ENCODE peak calls at places on chromosomes 13 and 19, in eight cellular contexts. O is lung; U is pons; H is T-helper 2 cell treated with Interferon-gamma antibody and Interleukin-4, amounts not matched to agents 5 μg/mL and 100 μg/mL, for 36 hours; A is HTR-8/SVneo; R is HFFc6; M is activated CD8-positive, alpha-beta memory T cell treated with anti-CD3 and anti-CD28 coated beads for 1 hour; X is GM04503. Q is an unnamed sample.

GRCh38 chr13:73056054-73056962 is 2.5 kb upstream of the KLF5 start:
- DNase-seq in H (no peak), O (no peak), X (peak), R (peak), M (no peak), A (peak), U (no peak), Q (no peak)

GRCh38 chr13:48403151-48403631 is 9.7 kb downstream of the LPAR6 start:
- DNase-seq in U (no peak), M (no peak), R (no peak), A (no peak), X (no peak), O (no peak), H (peak), Q (peak)

GRCh38 chr19:6753178-6754031 is 13.8 kb downstream of the SH2D3A start:
- DNase-seq in U (no peak), X (no peak), H (peak), R (peak), O (peak), M (peak), A (no peak), Q (peak)

GRCh38 chr13:78409172-78409571 is 194.2 kb downstream of the POU4F1 start:
- DNase-seq in O (no peak), U (no peak), X (no peak), H (no peak), R (no peak), M (no peak), A (no peak), Q (peak)

GRCh38 chr13:32837307-32837972 is 178.8 kb upstream of the KL start:
- DNase-seq in A (no peak), U (no peak), O (no peak), X (no peak), H (no peak), R (no peak), M (no peak), Q (no peak)

GRCh38 chr13:24709186-24709913 is 29.1 kb downstream of the ATP12A start:
- DNase-seq in R (no peak), M (peak), U (no peak), X (no peak), A (no peak), O (no peak), H (peak), Q (peak)

GRCh38 chr19:16153582-16154336 is 10.3 kb downstream of the HSH2D start:
- DNase-seq in U (no peak), H (no peak), O (no peak), A (no peak), M (no peak), R (no peak), X (no peak), Q (no peak)

GRCh38 chr13:91725646-91726045 is 327.2 kb downstream of the GPC5 start:
- DNase-seq in O (no peak), X (no peak), M (no peak), H (no peak), A (no peak), U (no peak), R (no peak), Q (no peak)

GRCh38 chr19:6044056-6044805 is 66.1 kb downstream of the RFX2 start:
- DNase-seq in X (no peak), O (no peak), M (no peak), A (no peak), R (no peak), U (no peak), H (no peak), Q (no peak)

GRCh38 chr19:58052256-58052655 is 6.8 kb upstream of the ZNF135 start:
- DNase-seq in M (no peak), H (no peak), O (no peak), X (no peak), U (no peak), A (no peak), R (no peak), Q (no peak)

GRCh38 chr19:2051771-2052704 is 994 bp upstream of the MKNK2 start:
- DNase-seq in M (no peak), U (no peak), X (no peak), A (no peak), H (no peak), R (no peak), O (no peak), Q (peak)

GRCh38 chr19:5045956-5046338 is 77.0 kb downstream of the KDM4B start:
- DNase-seq in U (no peak), X (no peak), M (no peak), R (no peak), A (no peak), H (no peak), O (no peak), Q (no peak)

GRCh38 chr19:16901491-16902175 is 12.8 kb downstream of the F2RL3 start:
- DNase-seq in M (no peak), O (no peak), X (no peak), H (no peak), A (no peak), U (no peak), R (no peak), Q (no peak)

GRCh38 chr13:72198967-72199601 is 332.1 kb upstream of the DACH1 start:
- DNase-seq in A (no peak), H (no peak), U (no peak), M (no peak), X (no peak), O (no peak), R (no peak), Q (no peak)

GRCh38 chr19:53868892-53869804 is 1.5 kb downstream of the MYADM start:
- DNase-seq in O (peak), U (peak), M (peak), X (no peak), R (peak), H (peak), A (peak), Q (peak)

GRCh38 chr13:87274209-87274819 is 396.9 kb upstream of the SLITRK5 start:
- DNase-seq in M (no peak), U (peak), X (no peak), H (no peak), A (peak), O (peak), R (no peak), Q (no peak)

GRCh38 chr19:45876411-45877197 is 9.3 kb downstream of the IRF2BP1 start:
- DNase-seq in H (no peak), M (no peak), O (no peak), X (no peak), U (no peak), R (no peak), A (no peak), Q (no peak)

GRCh38 chr19:33698576-33699435 is 77.1 kb downstream of the CHST8 start:
- DNase-seq in X (no peak), O (no peak), U (no peak), H (no peak), A (no peak), M (no peak), R (no peak), Q (no peak)

GRCh38 chr13:98619556-98619955 is 42.6 kb upstream of the STK24 start:
- DNase-seq in R (no peak), U (no peak), O (no peak), A (no peak), H (no peak), M (no peak), X (no peak), Q (no peak)

GRCh38 chr19:44626067-44626624 is 12.8 kb downstream of the IGSF23 start:
- DNase-seq in H (no peak), M (no peak), R (peak), O (peak), X (peak), A (peak), U (no peak), Q (no peak)

GRCh38 chr13:45143346-45143751 is 23.0 kb downstream of the GTF2F2 start:
- DNase-seq in U (no peak), X (no peak), A (no peak), H (no peak), R (no peak), M (no peak), O (no peak), Q (no peak)

GRCh38 chr19:6125571-6125989 is 9.9 kb upstream of the ACSBG2 start:
- DNase-seq in X (no peak), M (peak), O (peak), H (peak), U (peak), A (peak), R (peak), Q (peak)

GRCh38 chr19:45526143-45526542 is 18.9 kb downstream of the VASP start:
- DNase-seq in R (peak), X (no peak), O (peak), M (no peak), A (peak), H (no peak), U (peak), Q (no peak)

Q was measured in GM06990.